ENCODE peak calls at places on chromosomes 16 and 17, in six cellular contexts. K is GM04503; F is AML-193; B is breast epithelium; P is CD8-positive, alpha-beta T cell; U is AG10803. W is an unnamed sample.
A peak's percentile ranks its signal among the peaks of the same experiment; 100 is the strongest.

GRCh38 chr17:76690596-76691280 is 20.0 kb downstream of the MXRA7 start:
- DNase-seq in K (no peak), F (no peak), B (no peak), P (no peak), U (no peak), W (no peak)

GRCh38 chr17:80605326-80606066 is 60.9 kb downstream of the RPTOR start:
- DNase-seq in K (no peak), F (no peak), B (no peak), P (no peak), U (no peak), W (no peak)

GRCh38 chr17:29571883-29572681 is 3.6 kb downstream of the TP53I13 start:
- DNase-seq in K (no peak), F (no peak), B (no peak), P (peak; percentile 48), U (no peak), W (no peak)

GRCh38 chr17:10603889-10604288 is 53.2 kb downstream of the MYH3 start:
- DNase-seq in K (no peak), F (no peak), B (no peak), P (no peak), U (no peak), W (no peak)

GRCh38 chr17:836154-836553 is 54.0 kb downstream of the MRM3 start:
- DNase-seq in K (peak; percentile 77), F (no peak), B (peak; percentile 34), P (no peak), U (peak; percentile 95), W (no peak)

GRCh38 chr16:84699147-84699711 is 571 bp upstream of the USP10 start:
- DNase-seq in K (no peak), F (no peak), B (no peak), P (no peak), U (no peak), W (no peak)

GRCh38 chr16:9007177-9007794 is 43.6 kb upstream of the USP7 start:
- DNase-seq in K (no peak), F (no peak), B (no peak), P (no peak), U (peak; percentile 8), W (peak; percentile 18)

GRCh38 chr17:31269597-31269996 is 27.4 kb downstream of the OMG start:
- DNase-seq in K (peak; percentile 99), F (no peak), B (no peak), P (no peak), U (peak; percentile 100), W (peak; percentile 81)

GRCh38 chr16:88960516-88960915 is 16.5 kb downstream of the CBFA2T3 start:
- DNase-seq in K (no peak), F (no peak), B (no peak), P (no peak), U (no peak), W (no peak)

GRCh38 chr17:82007495-82008257 is 15.0 kb downstream of the CENPX start:
- DNase-seq in K (no peak), F (no peak), B (no peak), P (no peak), U (no peak), W (no peak)

GRCh38 chr16:52547001-52547833 is at the start of gene TOX3:
- DNase-seq in K (no peak), F (no peak), B (no peak), P (no peak), U (no peak), W (no peak)

GRCh38 chr16:86010680-86011141 is 111.7 kb downstream of the IRF8 start:
- DNase-seq in K (no peak), F (no peak), B (no peak), P (no peak), U (no peak), W (no peak)

GRCh38 chr17:54172654-54173316 is 350.1 kb downstream of the KIF2B start:
- DNase-seq in K (no peak), F (peak; percentile 25), B (no peak), P (no peak), U (peak; percentile 0), W (peak; percentile 39)

GRCh38 chr16:2585651-2586081 is 47.8 kb downstream of the PDPK1 start:
- DNase-seq in K (no peak), F (no peak), B (no peak), P (no peak), U (no peak), W (no peak)

GRCh38 chr17:58630883-58631522 is 60.8 kb downstream of the TEX14 start:
- DNase-seq in K (no peak), F (no peak), B (peak; percentile 46), P (peak; percentile 49), U (no peak), W (no peak)

W was measured in cardiac fibroblast.